ENCODE peak calls at places on chromosomes 12 and 14, in eight cellular contexts. M is IMR-90; A is NCI-H774; H is stimulated activated CD4-positive, alpha-beta T cell treated with anti-CD3 and anti-CD28 coated beads, TNF-alpha, amount 100 ng/mL, for 1 hour; L is foreskin fibroblast; V is activated CD8-positive, alpha-beta memory T cell treated with anti-CD3 and anti-CD28 coated beads, Interleukin-2, amount 50 U/mL, for 48 hours; T is skeletal muscle cell; J is left ventricle myocardium superior. B is an unnamed sample.

GRCh38 chr12:22100952-22101748 is 55.1 kb downstream of the CMAS start:
- DNase-seq in M (peak; percentile 73), J (no peak), V (no peak), L (peak; percentile 57), H (no peak), T (peak; percentile 38), A (peak; percentile 60), B (no peak)

GRCh38 chr12:130480887-130481286 is 143.2 kb downstream of the PIWIL1 start:
- DNase-seq in V (no peak), T (no peak), H (no peak), A (no peak), M (no peak), J (no peak), L (no peak), B (no peak)

GRCh38 chr12:14993537-14994266 is 20.9 kb downstream of the PDE6H start:
- DNase-seq in H (no peak), M (peak; percentile 68), T (no peak), L (peak; percentile 76), V (no peak), A (no peak), J (no peak), B (no peak)

GRCh38 chr12:85182699-85183098 is 97.3 kb upstream of the ALX1 start:
- DNase-seq in H (no peak), T (no peak), A (no peak), L (peak; percentile 29), V (no peak), J (no peak), M (no peak), B (no peak)

GRCh38 chr12:5034605-5035004 is 9.1 kb upstream of the KCNA5 start:
- DNase-seq in M (no peak), T (no peak), A (no peak), L (no peak), H (no peak), V (no peak), J (no peak), B (no peak)

GRCh38 chr12:106228320-106228710 is 19.5 kb downstream of the CKAP4 start:
- DNase-seq in V (no peak), J (no peak), H (no peak), A (no peak), T (no peak), L (no peak), M (no peak), B (no peak)

GRCh38 chr14:41604793-41605534 is 1.7 kb upstream of the LRFN5 start:
- DNase-seq in H (no peak), M (peak; percentile 86), T (peak; percentile 71), V (peak; percentile 51), J (peak; percentile 67), A (peak; percentile 87), L (peak; percentile 86), B (peak; percentile 51)

GRCh38 chr12:76010732-76011458 is 20.7 kb downstream of the PHLDA1 start:
- DNase-seq in A (no peak), V (no peak), T (no peak), M (peak; percentile 35), L (peak; percentile 51), J (no peak), H (no peak), B (no peak)

GRCh38 chr12:70835948-70836347 is 84.6 kb downstream of the PTPRR start:
- DNase-seq in H (no peak), L (no peak), A (no peak), M (no peak), T (no peak), J (no peak), V (no peak), B (no peak)

GRCh38 chr14:40417777-40418401 is 985.7 kb upstream of the FBXO33 start:
- DNase-seq in J (no peak), T (no peak), M (no peak), H (no peak), A (no peak), L (no peak), V (no peak), B (no peak)

B was measured in breast epithelium.